ENCODE peak calls at places on chromosomes 7 and 10, in five cellular contexts. R, J, V, X and K are unnamed samples.

GRCh38 chr10:119222531-119222930 is 15.2 kb downstream of the GRK5 start:
- DNase-seq in R (no peak), J (no peak), V (no peak), X (no peak), K (peak; percentile 62)

GRCh38 chr7:637826-638225 is 88.7 kb upstream of the DNAAF5 start:
- DNase-seq in R (no peak), J (no peak), V (no peak), X (no peak), K (no peak)

GRCh38 chr10:50497758-50498157 is 126.0 kb downstream of the SGMS1 start:
- DNase-seq in R (peak; percentile 86), J (no peak), V (no peak), X (peak; percentile 83), K (no peak)

GRCh38 chr10:114634607-114634974 is 23.5 kb downstream of the ABLIM1 start:
- DNase-seq in R (peak; percentile 93), J (peak; percentile 36), V (peak; percentile 88), X (no peak), K (peak; percentile 24)

GRCh38 chr10:79050896-79051555 is 17.7 kb upstream of the ZMIZ1 start:
- DNase-seq in R (no peak), J (no peak), V (no peak), X (no peak), K (no peak)

GRCh38 chr10:5527332-5528200 is 2.8 kb downstream of the CALML3 start:
- DNase-seq in R (no peak), J (no peak), V (no peak), X (no peak), K (no peak)

GRCh38 chr10:111972109-111972508 is 211.5 kb downstream of the GPAM start:
- DNase-seq in R (no peak), J (no peak), V (no peak), X (no peak), K (no peak)

GRCh38 chr10:19971343-19971742 is 155.1 kb downstream of the PLXDC2 start:
- DNase-seq in R (no peak), J (no peak), V (no peak), X (no peak), K (no peak)

DNA sequence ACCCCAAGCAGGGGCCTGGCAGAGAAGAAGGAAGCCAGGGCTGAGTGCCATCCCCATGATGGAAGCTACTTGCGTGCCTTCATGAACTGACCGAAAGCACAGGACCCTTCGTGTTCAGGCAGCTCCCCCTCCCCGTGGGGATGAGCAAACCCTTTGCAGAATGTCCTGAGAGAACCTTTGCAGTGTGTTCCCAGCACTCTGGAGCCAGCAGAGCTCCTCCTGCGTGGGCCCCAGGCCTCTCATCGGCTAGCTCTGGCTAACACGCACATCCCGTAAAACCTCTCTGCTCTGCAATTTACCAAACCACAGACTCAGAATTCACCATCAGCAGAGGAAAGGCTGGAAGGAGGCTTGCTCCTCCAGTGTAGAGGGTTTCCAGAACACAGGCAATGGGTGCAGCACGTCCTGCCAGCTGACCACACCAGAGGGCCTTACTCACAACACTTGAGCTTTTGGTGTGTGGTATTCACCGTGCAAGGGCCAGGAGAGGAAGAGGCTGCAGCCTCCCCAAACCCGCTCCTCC is 3.1 kb downstream of the SH3PXD2A start:
- DNase-seq in R (peak; percentile 52), J (no peak), V (no peak), X (no peak), K (no peak)
- TF ChIP-seq RFX5 in R (no peak), J (no peak), V (no peak), X (no peak), K (no peak)

GRCh38 chr7:25662881-25663588 is 434.7 kb upstream of the NPVF start:
- DNase-seq in R (no peak), J (no peak), V (no peak), X (no peak), K (no peak)
- TF ChIP-seq USF2 in R (no peak), J (no peak), V (no peak), X (no peak), K (no peak)

GRCh38 chr7:93156884-93157283 is 8.7 kb upstream of the SAMD9L start:
- DNase-seq in R (peak; percentile 32), J (no peak), V (no peak), X (no peak), K (no peak)
- TF ChIP-seq RFX5 in R (no peak), J (no peak), V (no peak), X (no peak), K (no peak)

GRCh38 chr7:101923276-101923985 is 106.0 kb downstream of the CUX1 start:
- DNase-seq in R (peak; percentile 55), J (no peak), V (no peak), X (no peak), K (no peak)
- TF ChIP-seq USF2 in R (no peak), J (no peak), V (no peak), X (no peak), K (no peak)

GRCh38 chr7:45990276-45990675 is 69.2 kb upstream of the IGFBP3 start:
- DNase-seq in R (no peak), J (no peak), V (no peak), X (no peak), K (no peak)

GRCh38 chr7:45986355-45987298 is 65.6 kb upstream of the IGFBP3 start:
- DNase-seq in R (no peak), J (no peak), V (no peak), X (no peak), K (no peak)

GRCh38 chr7:45987521-45988290 is 66.6 kb upstream of the IGFBP3 start:
- DNase-seq in R (no peak), J (no peak), V (no peak), X (no peak), K (no peak)

GRCh38 chr7:45985902-45986301 is 64.8 kb upstream of the IGFBP3 start:
- DNase-seq in R (peak; percentile 80), J (no peak), V (no peak), X (no peak), K (no peak)

GRCh38 chr7:45988405-45989057 is 67.5 kb upstream of the IGFBP3 start:
- DNase-seq in R (no peak), J (no peak), V (no peak), X (no peak), K (no peak)
- TF ChIP-seq RFX5 in R (no peak), J (no peak), V (no peak), X (no peak), K (no peak)

GRCh38 chr10:34995925-34996324 is 94.2 kb downstream of the CUL2 start:
- DNase-seq in R (no peak), J (no peak), V (no peak), X (no peak), K (no peak)
- TF ChIP-seq USF2 in R (no peak), J (no peak), V (no peak), X (no peak), K (no peak)

GRCh38 chr7:76997381-76998262 is 34.5 kb downstream of the SPDYE17 start:
- DNase-seq in R (no peak), J (peak; percentile 28), V (no peak), X (no peak), K (peak; percentile 44)

DNA sequence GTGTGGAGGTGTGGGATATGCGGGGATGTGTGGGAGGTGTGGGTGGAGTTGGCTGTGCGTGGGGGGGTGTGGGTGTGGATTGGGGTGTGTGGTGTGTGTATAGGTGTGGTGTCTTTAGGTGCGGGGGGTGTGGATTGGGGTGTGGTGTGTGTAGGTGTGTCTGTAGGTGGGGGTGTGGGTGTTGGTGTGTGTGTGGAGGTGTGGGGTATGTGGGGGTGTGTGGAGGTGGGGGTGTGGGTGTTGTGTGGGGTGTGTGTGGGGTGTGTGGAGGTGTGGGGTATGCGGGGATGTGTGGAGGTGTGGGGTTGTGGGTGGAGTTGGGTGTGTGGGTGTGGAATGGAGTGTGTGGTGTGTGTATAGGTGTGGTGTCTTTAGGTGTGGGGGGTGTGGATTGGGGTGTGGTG is 33.9 kb downstream of the SPDYE17 start:
- DNase-seq in R (no peak), J (peak; percentile 29), V (no peak), X (no peak), K (peak; percentile 32)
- TF ChIP-seq RFX5 in R (no peak), J (no peak), V (no peak), X (no peak), K (no peak)

GRCh38 chr7:5687936-5688673 is 93.4 kb downstream of the RNF216 start:
- DNase-seq in R (no peak), J (no peak), V (no peak), X (no peak), K (no peak)

GRCh38 chr7:5689118-5689517 is 92.3 kb downstream of the RNF216 start:
- DNase-seq in R (peak; percentile 69), J (no peak), V (no peak), X (no peak), K (no peak)

GRCh38 chr7:5691536-5692090 is 89.8 kb downstream of the RNF216 start:
- DNase-seq in R (no peak), J (no peak), V (no peak), X (no peak), K (no peak)

GRCh38 chr7:5690931-5691461 is 90.5 kb downstream of the RNF216 start:
- DNase-seq in R (no peak), J (no peak), V (no peak), X (no peak), K (no peak)

DNA sequence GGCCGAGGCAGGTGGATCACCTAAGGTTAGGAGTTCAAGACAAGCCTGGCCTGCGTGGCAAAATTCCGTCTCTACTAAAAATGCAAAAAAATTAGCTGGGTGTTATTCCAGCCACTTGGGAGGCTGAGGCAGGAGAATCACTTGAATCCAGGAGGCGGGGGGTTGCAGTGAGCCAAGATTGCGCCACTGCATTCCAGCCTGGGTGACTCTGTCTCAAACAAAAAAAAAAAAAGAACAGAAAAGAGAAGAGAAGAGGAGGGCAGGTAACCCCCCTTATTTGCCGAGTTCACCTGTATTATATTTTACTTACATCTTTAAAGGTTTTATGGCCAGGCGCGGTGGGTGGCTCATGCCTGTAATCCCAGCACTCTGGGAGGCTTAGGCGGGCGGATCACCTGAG is 91.7 kb downstream of the RNF216 start:
- DNase-seq in R (no peak), J (no peak), V (no peak), X (no peak), K (no peak)
- TF ChIP-seq USF2 in R (no peak), J (no peak), V (no peak), X (no peak), K (no peak)